ENCODE peak calls at places on chromosomes 2 and 18, in seven cellular contexts. A, F, K, M, N, L and J are unnamed samples.

GRCh38 chr2:203510256-203510940 is 24.7 kb downstream of the RAPH1 start:
- DNase-seq in N (no peak), K (peak; percentile 62), L (no peak), M (no peak), F (no peak), A (no peak), J (no peak)

GRCh38 chr18:6222271-6222670 is 192.4 kb downstream of the L3MBTL4 start:
- DNase-seq in N (no peak), A (no peak), L (no peak), M (no peak), K (no peak), F (no peak), J (no peak)

GRCh38 chr2:218886461-218886947 is 5.9 kb downstream of the WNT10A start:
- DNase-seq in M (no peak), F (no peak), K (peak; percentile 78), N (no peak), L (no peak), A (no peak), J (no peak)

GRCh38 chr2:168738057-168738456 is 64.4 kb upstream of the NOSTRIN start:
- DNase-seq in L (no peak), F (no peak), A (no peak), N (no peak), M (no peak), K (no peak), J (peak; percentile 18)

GRCh38 chr18:29218101-29218500 is 1041.2 kb upstream of the CDH2 start:
- DNase-seq in A (no peak), F (no peak), L (no peak), M (no peak), K (no peak), N (no peak), J (peak; percentile 63)

GRCh38 chr2:240033330-240033678 is 3.1 kb upstream of the OR6B2 start:
- DNase-seq in M (no peak), K (no peak), L (no peak), N (no peak), F (no peak), A (no peak), J (no peak)

GRCh38 chr2:60553992-60554648 is 666 bp upstream of the BCL11A start:
- DNase-seq in A (peak; percentile 63), L (no peak), N (peak; percentile 17), F (peak; percentile 53), M (no peak), K (peak; percentile 81), J (peak; percentile 18)

GRCh38 chr18:38909972-38910371 is 1344.4 kb upstream of the CELF4 start:
- DNase-seq in M (no peak), K (no peak), L (no peak), N (no peak), F (no peak), A (no peak), J (peak; percentile 9)

GRCh38 chr18:2878656-2879330 is 32.0 kb downstream of the EMILIN2 start:
- DNase-seq in M (no peak), F (no peak), N (no peak), L (no peak), A (no peak), K (no peak), J (no peak)

GRCh38 chr2:238698451-238699306 is 149.2 kb upstream of the TWIST2 start:
- DNase-seq in K (no peak), N (no peak), L (no peak), F (no peak), M (no peak), A (no peak), J (no peak)

GRCh38 chr2:219987830-219988229 is 360.4 kb downstream of the SLC4A3 start:
- DNase-seq in F (no peak), K (peak; percentile 92), M (no peak), L (peak; percentile 13), A (no peak), N (peak; percentile 42), J (peak; percentile 76)

GRCh38 chr2:68458962-68459361 is 8.1 kb downstream of the FBXO48 start:
- DNase-seq in K (peak; percentile 92), F (no peak), L (no peak), M (no peak), A (no peak), N (no peak), J (peak; percentile 66)

GRCh38 chr2:47891369-47892337 is 14.6 kb downstream of the FBXO11 start:
- DNase-seq in K (no peak), M (no peak), L (no peak), F (no peak), N (no peak), A (no peak), J (peak; percentile 46)

GRCh38 chr2:207188601-207189000 is 22.9 kb upstream of the KLF7 start:
- DNase-seq in K (no peak), F (no peak), M (no peak), L (no peak), N (peak; percentile 40), A (no peak), J (peak; percentile 60)

GRCh38 chr18:24561369-24561768 is 100.9 kb downstream of the HRH4 start:
- DNase-seq in A (no peak), N (no peak), K (no peak), M (no peak), L (no peak), F (no peak), J (no peak)

GRCh38 chr18:4060427-4061281 is 394.5 kb downstream of the DLGAP1 start:
- DNase-seq in M (no peak), L (no peak), N (no peak), A (no peak), F (no peak), K (no peak), J (no peak)

GRCh38 chr2:233603520-233603919 is 13.9 kb upstream of the UGT1A8 start:
- DNase-seq in L (no peak), F (no peak), N (no peak), K (no peak), M (no peak), A (no peak), J (no peak)

GRCh38 chr2:40300391-40300790 is 151.5 kb downstream of the SLC8A1 start:
- DNase-seq in N (no peak), F (no peak), A (no peak), M (no peak), K (no peak), L (no peak), J (no peak)

GRCh38 chr2:95074663-95075439 is 46.8 kb downstream of the MRPS5 start:
- DNase-seq in M (no peak), L (no peak), N (no peak), A (no peak), F (no peak), K (no peak), J (no peak)

GRCh38 chr18:35522130-35522959 is 24.6 kb upstream of the INO80C start:
- DNase-seq in L (no peak), N (no peak), F (no peak), K (no peak), M (no peak), A (no peak), J (no peak)
- H3K4me1 ChIP-seq in L (peaks cover 15% of the 10 kb centered on the region), N (peaks cover 9% of the 10 kb centered on the region), F (no peaks in the 10 kb centered on the region), K (peaks cover 10% of the 10 kb centered on the region), M (no peaks in the 10 kb centered on the region), A (no peaks in the 10 kb centered on the region), J (no peaks in the 10 kb centered on the region)

GRCh38 chr2:37684809-37685208 is 13.4 kb upstream of the CDC42EP3 start:
- DNase-seq in L (no peak), K (no peak), F (no peak), N (no peak), M (no peak), A (no peak), J (no peak)
- H3K4me1 ChIP-seq in L (peaks cover 10% of the 10 kb centered on the region), K (peaks cover 30% of the 10 kb centered on the region), F (peaks cover under 1% of the 10 kb centered on the region), N (peaks cover 27% of the 10 kb centered on the region), M (no peaks in the 10 kb centered on the region), A (no peaks in the 10 kb centered on the region), J (peaks cover 30% of the 10 kb centered on the region)

GRCh38 chr2:101114268-101114783 is 36.9 kb downstream of the TBC1D8 start:
- DNase-seq in M (no peak), K (no peak), F (no peak), N (no peak), A (no peak), L (no peak), J (no peak)
- H3K4me1 ChIP-seq in M (peaks cover 18% of the 10 kb centered on the region), K (peaks cover 14% of the 10 kb centered on the region), F (peaks cover 34% of the 10 kb centered on the region), N (peaks cover 96% of the 10 kb centered on the region), A (peaks cover 8% of the 10 kb centered on the region), L (peaks cover 96% of the 10 kb centered on the region), J (no peaks in the 10 kb centered on the region)

DNA sequence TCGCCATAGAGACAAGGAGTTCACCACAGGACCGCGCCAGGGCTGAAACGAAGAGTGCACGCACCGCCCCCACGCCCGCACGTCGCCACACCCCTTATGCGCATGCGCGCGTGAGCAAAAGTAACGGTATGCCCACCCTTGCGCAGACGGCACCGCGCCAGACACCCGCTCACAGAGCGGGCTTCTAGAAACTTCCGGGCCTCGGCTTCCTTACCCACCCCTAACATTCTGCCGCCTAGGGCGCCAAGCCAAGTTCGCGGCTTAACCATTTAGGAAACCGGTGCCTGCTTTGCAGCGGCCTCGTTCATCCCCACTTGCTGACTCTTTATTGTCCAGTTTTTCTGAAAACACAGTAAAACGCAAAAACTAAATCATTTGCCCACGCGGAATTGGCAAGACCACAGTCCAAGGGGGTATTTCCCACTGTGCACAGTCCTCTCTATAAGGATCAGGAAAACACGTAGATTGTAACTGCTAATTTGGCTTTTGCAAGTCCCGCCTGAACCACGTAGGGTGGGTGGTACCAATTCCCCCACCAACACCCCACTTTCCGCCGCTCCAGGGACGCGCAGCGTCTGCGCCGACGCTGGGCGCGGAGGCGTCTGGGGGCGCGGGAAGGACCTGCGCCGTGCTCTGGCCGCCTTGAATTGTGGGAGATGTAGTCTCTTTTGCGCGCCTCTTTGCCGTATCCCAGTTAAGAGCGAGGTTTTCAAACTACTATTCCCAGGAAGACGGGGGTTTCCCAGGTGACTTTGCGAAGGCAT is at the start of the genes FBXO15 and TIMM21:
- DNase-seq in N (peak; percentile 94), L (peak; percentile 97), A (peak; percentile 96), K (peak; percentile 98), M (peak; percentile 91), F (peak; percentile 91), J (peak; percentile 93)
- H3K4me1 ChIP-seq in N (peaks cover 6% of the 10 kb centered on the region), L (peaks cover 30% of the 10 kb centered on the region), A (peaks cover 10% of the 10 kb centered on the region), K (peaks cover 19% of the 10 kb centered on the region), M (peaks cover 16% of the 10 kb centered on the region), F (peaks cover 2% of the 10 kb centered on the region), J (peaks cover 9% of the 10 kb centered on the region)

GRCh38 chr2:45177870-45178269 is 168.6 kb upstream of the SIX2 start:
- DNase-seq in N (peak; percentile 28), K (peak; percentile 84), M (no peak), F (no peak), L (no peak), A (no peak), J (peak; percentile 98)

GRCh38 chr2:45180033-45180746 is 170.9 kb upstream of the SIX2 start:
- DNase-seq in L (no peak), K (no peak), N (no peak), A (no peak), F (no peak), M (no peak), J (no peak)

GRCh38 chr2:45176399-45176798 is 167.1 kb upstream of the SIX2 start:
- DNase-seq in A (no peak), L (no peak), K (no peak), M (no peak), N (no peak), F (no peak), J (peak; percentile 27)

GRCh38 chr2:45178854-45179253 is 169.6 kb upstream of the SIX2 start:
- DNase-seq in M (no peak), L (no peak), A (no peak), F (no peak), K (peak; percentile 42), N (no peak), J (peak; percentile 49)

GRCh38 chr2:45178359-45178758 is 169.1 kb upstream of the SIX2 start:
- DNase-seq in L (no peak), F (no peak), M (no peak), N (no peak), A (no peak), K (no peak), J (no peak)
- H3K4me1 ChIP-seq in L (no peaks in the 10 kb centered on the region), F (no peaks in the 10 kb centered on the region), M (no peaks in the 10 kb centered on the region), N (peaks cover 9% of the 10 kb centered on the region), A (no peaks in the 10 kb centered on the region), K (peaks cover 60% of the 10 kb centered on the region), J (peaks cover 29% of the 10 kb centered on the region)